ENCODE peak calls at places on chromosome 3, in eight cellular contexts. C, X, Z, F, W, V, Y and R are unnamed samples.

GRCh38 chr3:16390581-16390980 is 122.9 kb downstream of the RFTN1 start:
- DNase-seq in C (no peak), X (no peak), Z (no peak), F (no peak), W (no peak), V (no peak), Y (no peak), R (no peak)

GRCh38 chr3:175150812-175151411 is 291.8 kb downstream of the NAALADL2 start:
- DNase-seq in C (no peak), X (no peak), Z (peak; percentile 32), F (peak; percentile 19), W (no peak), V (no peak), Y (peak; percentile 31), R (no peak)

GRCh38 chr3:24496529-24497482 is 2.2 kb upstream of the THRB start:
- DNase-seq in C (no peak), X (no peak), Z (peak; percentile 77), F (peak; percentile 51), W (no peak), V (no peak), Y (peak; percentile 68), R (no peak)

GRCh38 chr3:62252614-62253147 is 120.7 kb downstream of the FEZF2 start:
- DNase-seq in C (no peak), X (no peak), Z (no peak), F (peak; percentile 15), W (no peak), V (no peak), Y (no peak), R (no peak)

GRCh38 chr3:12907729-12908128 is 66.4 kb upstream of the RPL32 start:
- DNase-seq in C (no peak), X (no peak), Z (no peak), F (no peak), W (no peak), V (no peak), Y (no peak), R (no peak)

GRCh38 chr3:142560118-142560517 is 18.4 kb downstream of the ATR start:
- DNase-seq in C (no peak), X (no peak), Z (no peak), F (no peak), W (no peak), V (no peak), Y (no peak), R (no peak)

GRCh38 chr3:108329087-108329486 is 32.7 kb downstream of the HHLA2 start:
- DNase-seq in C (no peak), X (no peak), Z (no peak), F (no peak), W (no peak), V (no peak), Y (no peak), R (no peak)

GRCh38 chr3:123609063-123609462 is 24.2 kb upstream of the HACD2 start:
- DNase-seq in C (no peak), X (no peak), Z (no peak), F (no peak), W (no peak), V (no peak), Y (no peak), R (no peak)

GRCh38 chr3:72520690-72521308 is 327.4 kb downstream of the SHQ1 start:
- DNase-seq in C (no peak), X (peak; percentile 81), Z (no peak), F (no peak), W (no peak), V (no peak), Y (no peak), R (no peak)

GRCh38 chr3:157447026-157447694 is 10.5 kb downstream of the PTX3 start:
- DNase-seq in C (peak; percentile 81), X (no peak), Z (no peak), F (peak; percentile 5), W (peak; percentile 59), V (no peak), Y (no peak), R (no peak)

GRCh38 chr3:49745986-49746385 is 22.2 kb upstream of the GMPPB start:
- DNase-seq in C (no peak), X (no peak), Z (no peak), F (no peak), W (no peak), V (no peak), Y (no peak), R (no peak)

GRCh38 chr3:187736418-187736871 is 8.8 kb downstream of the BCL6 start:
- DNase-seq in C (no peak), X (peak; percentile 28), Z (no peak), F (no peak), W (no peak), V (no peak), Y (no peak), R (no peak)

GRCh38 chr3:101878589-101878988 is 29.3 kb downstream of the NFKBIZ start:
- DNase-seq in C (no peak), X (no peak), Z (no peak), F (no peak), W (no peak), V (no peak), Y (no peak), R (no peak)

GRCh38 chr3:64105816-64106215 is 82.5 kb upstream of the PSMD6 start:
- DNase-seq in C (no peak), X (no peak), Z (no peak), F (no peak), W (no peak), V (no peak), Y (no peak), R (no peak)

GRCh38 chr3:172268425-172268824 is 179.8 kb downstream of the GHSR start:
- DNase-seq in C (no peak), X (no peak), Z (no peak), F (no peak), W (no peak), V (no peak), Y (no peak), R (no peak)

GRCh38 chr3:10150987-10151386 is 9.4 kb downstream of the VHL start:
- DNase-seq in C (no peak), X (no peak), Z (no peak), F (no peak), W (no peak), V (no peak), Y (no peak), R (no peak)

GRCh38 chr3:27590437-27591320 is 106.5 kb upstream of the SLC4A7 start:
- DNase-seq in C (no peak), X (peak; percentile 6), Z (no peak), F (no peak), W (peak; percentile 60), V (no peak), Y (no peak), R (no peak)

GRCh38 chr3:137998121-137998520 is 11.8 kb upstream of the CLDN18 start:
- DNase-seq in C (no peak), X (no peak), Z (no peak), F (no peak), W (no peak), V (no peak), Y (no peak), R (no peak)

GRCh38 chr3:13282986-13283876 is 136.9 kb downstream of the NUP210 start:
- DNase-seq in C (no peak), X (peak; percentile 48), Z (no peak), F (no peak), W (peak; percentile 65), V (peak; percentile 55), Y (peak; percentile 79), R (no peak)